ENCODE peak calls at places on chromosomes 1 and 21, in seven cellular contexts. One of them, this sample, is unnamed.

GRCh38 chr1:220876511-220877347 is 2.5 kb upstream of the HLX start:
- DNase-seq in naive thymus-derived CD4-positive, alpha-beta T cell: no peak
- DNase-seq in AG04450: no peak
- DNase-seq in cardiac fibroblast: peak
- DNase-seq in A549: no peak
- DNase-seq in IMR-90: no peak
- DNase-seq in CD8-positive, alpha-beta T cell: no peak
- DNase-seq in this sample: no peak

GRCh38 chr1:112934562-112934952 is 21.4 kb downstream of the SLC16A1 start:
- DNase-seq in IMR-90: peak
- DNase-seq in CD8-positive, alpha-beta T cell: no peak
- DNase-seq in AG04450: no peak
- DNase-seq in A549: no peak
- DNase-seq in cardiac fibroblast: no peak
- DNase-seq in naive thymus-derived CD4-positive, alpha-beta T cell: no peak
- DNase-seq in this sample: peak

GRCh38 chr21:41597227-41597626 is 89.3 kb upstream of the TMPRSS2 start:
- DNase-seq in A549: no peak
- DNase-seq in naive thymus-derived CD4-positive, alpha-beta T cell: no peak
- DNase-seq in AG04450: no peak
- DNase-seq in CD8-positive, alpha-beta T cell: no peak
- DNase-seq in IMR-90: no peak
- DNase-seq in cardiac fibroblast: no peak
- DNase-seq in this sample: no peak

GRCh38 chr21:35738342-35738961 is 321.9 kb downstream of the SETD4 start:
- DNase-seq in IMR-90: peak
- DNase-seq in naive thymus-derived CD4-positive, alpha-beta T cell: no peak
- DNase-seq in CD8-positive, alpha-beta T cell: no peak
- DNase-seq in AG04450: no peak
- DNase-seq in A549: peak
- DNase-seq in cardiac fibroblast: peak
- DNase-seq in this sample: peak

GRCh38 chr1:206463911-206464310 is 6.4 kb upstream of the IKBKE start:
- DNase-seq in naive thymus-derived CD4-positive, alpha-beta T cell: no peak
- DNase-seq in AG04450: no peak
- DNase-seq in cardiac fibroblast: no peak
- DNase-seq in CD8-positive, alpha-beta T cell: no peak
- DNase-seq in A549: no peak
- DNase-seq in IMR-90: no peak
- DNase-seq in this sample: no peak

GRCh38 chr1:167227934-167228378 is 7.3 kb downstream of the POU2F1 start:
- DNase-seq in AG04450: no peak
- DNase-seq in IMR-90: peak
- DNase-seq in CD8-positive, alpha-beta T cell: no peak
- DNase-seq in A549: peak
- DNase-seq in naive thymus-derived CD4-positive, alpha-beta T cell: no peak
- DNase-seq in cardiac fibroblast: peak
- DNase-seq in this sample: no peak

GRCh38 chr1:90836345-90836679 is 119.2 kb upstream of the BARHL2 start:
- DNase-seq in IMR-90: no peak
- DNase-seq in naive thymus-derived CD4-positive, alpha-beta T cell: no peak
- DNase-seq in A549: no peak
- DNase-seq in CD8-positive, alpha-beta T cell: no peak
- DNase-seq in AG04450: no peak
- DNase-seq in cardiac fibroblast: no peak
- DNase-seq in this sample: no peak

GRCh38 chr21:14617836-14618235 is 71.7 kb upstream of the SAMSN1 start:
- DNase-seq in CD8-positive, alpha-beta T cell: no peak
- DNase-seq in IMR-90: no peak
- DNase-seq in AG04450: no peak
- DNase-seq in cardiac fibroblast: no peak
- DNase-seq in naive thymus-derived CD4-positive, alpha-beta T cell: no peak
- DNase-seq in A549: no peak
- DNase-seq in this sample: no peak

GRCh38 chr1:245079021-245079609 is 75.7 kb upstream of the KIF26B start:
- DNase-seq in IMR-90: peak
- DNase-seq in A549: peak
- DNase-seq in cardiac fibroblast: peak
- DNase-seq in AG04450: no peak
- DNase-seq in CD8-positive, alpha-beta T cell: no peak
- DNase-seq in naive thymus-derived CD4-positive, alpha-beta T cell: no peak
- DNase-seq in this sample: peak

GRCh38 chr1:27527223-27527856 is 37.4 kb upstream of the WASF2 start:
- DNase-seq in CD8-positive, alpha-beta T cell: peak
- DNase-seq in naive thymus-derived CD4-positive, alpha-beta T cell: peak
- DNase-seq in IMR-90: peak
- DNase-seq in AG04450: peak
- DNase-seq in A549: peak
- DNase-seq in cardiac fibroblast: peak
- DNase-seq in this sample: no peak

GRCh38 chr1:153790282-153790995 is 15.2 kb downstream of the SLC27A3 start:
- DNase-seq in AG04450: peak
- DNase-seq in A549: no peak
- DNase-seq in cardiac fibroblast: peak
- DNase-seq in IMR-90: peak
- DNase-seq in CD8-positive, alpha-beta T cell: no peak
- DNase-seq in naive thymus-derived CD4-positive, alpha-beta T cell: no peak
- DNase-seq in this sample: peak

GRCh38 chr1:210627740-210628139 is 299.0 kb downstream of the HHAT start:
- DNase-seq in A549: peak
- DNase-seq in naive thymus-derived CD4-positive, alpha-beta T cell: no peak
- DNase-seq in cardiac fibroblast: no peak
- DNase-seq in AG04450: no peak
- DNase-seq in CD8-positive, alpha-beta T cell: no peak
- DNase-seq in IMR-90: no peak
- DNase-seq in this sample: no peak

GRCh38 chr1:160615660-160616059 is 31.2 kb downstream of the SLAMF1 start:
- DNase-seq in cardiac fibroblast: no peak
- DNase-seq in naive thymus-derived CD4-positive, alpha-beta T cell: no peak
- DNase-seq in AG04450: no peak
- DNase-seq in A549: no peak
- DNase-seq in CD8-positive, alpha-beta T cell: no peak
- DNase-seq in IMR-90: no peak
- DNase-seq in this sample: no peak

GRCh38 chr1:23657659-23658275 is 33.8 kb upstream of the RPL11 start:
- DNase-seq in IMR-90: peak
- DNase-seq in CD8-positive, alpha-beta T cell: no peak
- DNase-seq in A549: peak
- DNase-seq in AG04450: no peak
- DNase-seq in naive thymus-derived CD4-positive, alpha-beta T cell: no peak
- DNase-seq in cardiac fibroblast: peak
- DNase-seq in this sample: peak

GRCh38 chr1:39082140-39082799 is 56.1 kb downstream of the NDUFS5 start:
- DNase-seq in CD8-positive, alpha-beta T cell: no peak
- DNase-seq in naive thymus-derived CD4-positive, alpha-beta T cell: no peak
- DNase-seq in AG04450: no peak
- DNase-seq in cardiac fibroblast: no peak
- DNase-seq in IMR-90: no peak
- DNase-seq in A549: no peak
- DNase-seq in this sample: no peak

GRCh38 chr1:209375097-209375496 is 208.4 kb upstream of the CAMK1G start:
- DNase-seq in AG04450: no peak
- DNase-seq in cardiac fibroblast: no peak
- DNase-seq in naive thymus-derived CD4-positive, alpha-beta T cell: no peak
- DNase-seq in IMR-90: no peak
- DNase-seq in CD8-positive, alpha-beta T cell: no peak
- DNase-seq in A549: no peak
- DNase-seq in this sample: no peak

GRCh38 chr1:201140941-201141260 is 13.4 kb downstream of the TMEM9 start:
- DNase-seq in cardiac fibroblast: no peak
- DNase-seq in CD8-positive, alpha-beta T cell: no peak
- DNase-seq in naive thymus-derived CD4-positive, alpha-beta T cell: no peak
- DNase-seq in IMR-90: no peak
- DNase-seq in A549: no peak
- DNase-seq in AG04450: no peak
- DNase-seq in this sample: no peak

GRCh38 chr1:182615468-182616129 is 11.4 kb upstream of the RGS16 start:
- DNase-seq in naive thymus-derived CD4-positive, alpha-beta T cell: no peak
- DNase-seq in AG04450: no peak
- DNase-seq in A549: no peak
- DNase-seq in CD8-positive, alpha-beta T cell: no peak
- DNase-seq in IMR-90: no peak
- DNase-seq in cardiac fibroblast: peak
- DNase-seq in this sample: peak

GRCh38 chr1:30183006-30183405 is 540.4 kb downstream of the MATN1 start:
- DNase-seq in naive thymus-derived CD4-positive, alpha-beta T cell: no peak
- DNase-seq in A549: no peak
- DNase-seq in AG04450: no peak
- DNase-seq in cardiac fibroblast: no peak
- DNase-seq in CD8-positive, alpha-beta T cell: peak
- DNase-seq in IMR-90: no peak
- DNase-seq in this sample: no peak

GRCh38 chr1:162139398-162139685 is 69.9 kb downstream of the NOS1AP start:
- DNase-seq in A549: no peak
- DNase-seq in AG04450: no peak
- DNase-seq in naive thymus-derived CD4-positive, alpha-beta T cell: no peak
- DNase-seq in CD8-positive, alpha-beta T cell: no peak
- DNase-seq in cardiac fibroblast: no peak
- DNase-seq in IMR-90: no peak
- DNase-seq in this sample: no peak

GRCh38 chr1:71770121-71770520 is 512.2 kb downstream of the NEGR1 start:
- DNase-seq in naive thymus-derived CD4-positive, alpha-beta T cell: no peak
- DNase-seq in AG04450: peak
- DNase-seq in cardiac fibroblast: peak
- DNase-seq in IMR-90: peak
- DNase-seq in A549: no peak
- DNase-seq in CD8-positive, alpha-beta T cell: no peak
- DNase-seq in this sample: peak

GRCh38 chr21:18369115-18369514 is 34.5 kb downstream of the TMPRSS15 start:
- DNase-seq in AG04450: no peak
- DNase-seq in cardiac fibroblast: peak
- DNase-seq in IMR-90: no peak
- DNase-seq in A549: peak
- DNase-seq in naive thymus-derived CD4-positive, alpha-beta T cell: no peak
- DNase-seq in CD8-positive, alpha-beta T cell: no peak
- DNase-seq in this sample: peak

GRCh38 chr1:8120693-8121260 is 94.7 kb upstream of the ERRFI1 start:
- DNase-seq in cardiac fibroblast: peak
- DNase-seq in CD8-positive, alpha-beta T cell: no peak
- DNase-seq in AG04450: no peak
- DNase-seq in IMR-90: peak
- DNase-seq in A549: peak
- DNase-seq in naive thymus-derived CD4-positive, alpha-beta T cell: no peak
- DNase-seq in this sample: peak

GRCh38 chr21:38625000-38625399 is 126.7 kb upstream of the ERG start:
- DNase-seq in AG04450: no peak
- DNase-seq in cardiac fibroblast: no peak
- DNase-seq in A549: no peak
- DNase-seq in CD8-positive, alpha-beta T cell: no peak
- DNase-seq in IMR-90: no peak
- DNase-seq in naive thymus-derived CD4-positive, alpha-beta T cell: no peak
- DNase-seq in this sample: no peak
- H3K4me3 ChIP-seq in AG04450: no peak
- H3K4me3 ChIP-seq in cardiac fibroblast: no peak
- H3K4me3 ChIP-seq in A549: no peak
- H3K4me3 ChIP-seq in CD8-positive, alpha-beta T cell: no peak
- H3K4me3 ChIP-seq in IMR-90: no peak
- H3K4me3 ChIP-seq in naive thymus-derived CD4-positive, alpha-beta T cell: no peak
- H3K4me3 ChIP-seq in this sample: no peak

DNA sequence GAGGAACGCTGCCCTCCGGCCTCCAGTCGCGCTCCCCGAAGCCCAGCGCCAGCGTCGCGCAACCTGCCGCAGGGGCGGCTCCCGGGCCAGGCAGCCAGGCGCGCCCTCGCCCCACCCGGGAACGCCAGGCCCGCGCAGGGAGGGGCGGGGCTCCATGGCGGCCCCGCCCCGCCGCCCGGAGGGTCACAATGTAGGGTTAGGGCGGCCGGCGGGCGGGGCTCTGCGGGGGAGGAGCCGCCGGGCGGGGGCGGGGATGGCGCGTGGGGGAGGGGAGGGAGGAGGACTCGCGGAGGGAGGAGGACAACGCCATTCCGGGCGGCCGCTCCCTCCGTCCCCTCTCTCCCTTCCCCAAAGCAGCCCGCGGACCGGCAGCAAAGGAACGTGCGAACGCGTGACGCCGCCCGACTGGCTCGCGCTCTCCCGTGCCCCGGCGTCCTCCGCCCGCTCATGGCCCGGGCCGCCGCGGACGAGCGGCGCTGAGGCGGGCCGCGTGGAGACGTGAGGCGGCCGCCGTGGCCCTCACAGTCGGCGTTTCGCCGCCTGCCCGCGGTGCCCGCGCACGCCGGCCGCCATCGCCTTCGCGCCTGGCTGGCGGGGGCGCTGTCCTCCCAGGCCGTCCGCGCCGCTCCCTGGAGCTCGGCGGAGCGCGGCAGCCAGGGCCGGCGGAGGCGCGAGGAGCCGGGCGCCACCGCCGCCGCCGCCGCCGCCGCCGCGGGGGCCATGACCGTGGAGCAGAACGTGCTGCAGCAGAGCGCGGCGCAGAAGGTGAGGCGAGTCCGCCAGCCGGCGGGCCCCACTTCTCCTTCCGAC is at the start of gene USP25:
- DNase-seq in AG04450: no peak
- DNase-seq in cardiac fibroblast: peak
- DNase-seq in A549: peak
- DNase-seq in CD8-positive, alpha-beta T cell: peak
- DNase-seq in naive thymus-derived CD4-positive, alpha-beta T cell: peak
- DNase-seq in IMR-90: peak
- DNase-seq in this sample: peak
- H3K4me3 ChIP-seq in AG04450: peak
- H3K4me3 ChIP-seq in cardiac fibroblast: peak
- H3K4me3 ChIP-seq in A549: peak
- H3K4me3 ChIP-seq in CD8-positive, alpha-beta T cell: peak
- H3K4me3 ChIP-seq in naive thymus-derived CD4-positive, alpha-beta T cell: peak
- H3K4me3 ChIP-seq in IMR-90: peak
- H3K4me3 ChIP-seq in this sample: peak

GRCh38 chr1:119713039-119713537 is 1.4 kb downstream of the PHGDH start:
- DNase-seq in IMR-90: peak
- DNase-seq in naive thymus-derived CD4-positive, alpha-beta T cell: no peak
- DNase-seq in cardiac fibroblast: no peak
- DNase-seq in CD8-positive, alpha-beta T cell: no peak
- DNase-seq in AG04450: no peak
- DNase-seq in A549: no peak
- DNase-seq in this sample: no peak

GRCh38 chr1:119712342-119713038 is 756 bp downstream of the PHGDH start:
- DNase-seq in naive thymus-derived CD4-positive, alpha-beta T cell: no peak
- DNase-seq in CD8-positive, alpha-beta T cell: peak
- DNase-seq in IMR-90: peak
- DNase-seq in A549: peak
- DNase-seq in cardiac fibroblast: peak
- DNase-seq in AG04450: peak
- DNase-seq in this sample: peak

GRCh38 chr1:119713538-119714456 is 2.1 kb downstream of the PHGDH start:
- DNase-seq in A549: no peak
- DNase-seq in CD8-positive, alpha-beta T cell: no peak
- DNase-seq in naive thymus-derived CD4-positive, alpha-beta T cell: no peak
- DNase-seq in AG04450: no peak
- DNase-seq in cardiac fibroblast: peak
- DNase-seq in IMR-90: peak
- DNase-seq in this sample: peak

GRCh38 chr1:119715542-119715941 is 3.8 kb downstream of the PHGDH start:
- DNase-seq in CD8-positive, alpha-beta T cell: no peak
- DNase-seq in IMR-90: peak
- DNase-seq in naive thymus-derived CD4-positive, alpha-beta T cell: no peak
- DNase-seq in A549: no peak
- DNase-seq in AG04450: no peak
- DNase-seq in cardiac fibroblast: peak
- DNase-seq in this sample: peak

GRCh38 chr1:119714583-119714982 is 2.8 kb downstream of the PHGDH start:
- DNase-seq in A549: no peak
- DNase-seq in cardiac fibroblast: peak
- DNase-seq in naive thymus-derived CD4-positive, alpha-beta T cell: no peak
- DNase-seq in CD8-positive, alpha-beta T cell: no peak
- DNase-seq in AG04450: no peak
- DNase-seq in IMR-90: no peak
- DNase-seq in this sample: peak
- H3K4me3 ChIP-seq in A549: no peak
- H3K4me3 ChIP-seq in cardiac fibroblast: no peak
- H3K4me3 ChIP-seq in naive thymus-derived CD4-positive, alpha-beta T cell: no peak
- H3K4me3 ChIP-seq in CD8-positive, alpha-beta T cell: no peak
- H3K4me3 ChIP-seq in AG04450: peak
- H3K4me3 ChIP-seq in IMR-90: no peak
- H3K4me3 ChIP-seq in this sample: peak

GRCh38 chr1:81374481-81374880 is 426.3 kb upstream of the ADGRL2 start:
- DNase-seq in A549: no peak
- DNase-seq in CD8-positive, alpha-beta T cell: no peak
- DNase-seq in cardiac fibroblast: no peak
- DNase-seq in AG04450: no peak
- DNase-seq in naive thymus-derived CD4-positive, alpha-beta T cell: no peak
- DNase-seq in IMR-90: no peak
- DNase-seq in this sample: no peak
- H3K4me3 ChIP-seq in A549: no peak
- H3K4me3 ChIP-seq in CD8-positive, alpha-beta T cell: no peak
- H3K4me3 ChIP-seq in cardiac fibroblast: no peak
- H3K4me3 ChIP-seq in AG04450: no peak
- H3K4me3 ChIP-seq in naive thymus-derived CD4-positive, alpha-beta T cell: no peak
- H3K4me3 ChIP-seq in IMR-90: no peak
- H3K4me3 ChIP-seq in this sample: no peak

This sample was measured in fibroblast of the aortic adventitia.